ENCODE peak calls at places on chromosomes 4 and X, in nine cellular contexts. W is DMS79 treated with DMSO at 0.1 percent for 48 hours; H is keratinocyte; X is cardiac fibroblast; G is stimulated activated CD4-positive, alpha-beta T cell treated with anti-CD3 and anti-CD28 coated beads, Interleukin-1b, Interleukin-23, amount 100 ng/mL, for 1 hour; Y is right lobe of liver; J is upper lobe of left lung; L is choroid plexus epithelial cell; U is tibial nerve. E is an unnamed sample.

GRCh38 chr4:121278811-121279368 is 101.9 kb downstream of the QRFPR start:
- DNase-seq in W (no peak), J (no peak), H (no peak), G (no peak), U (no peak), X (peak; percentile 53), L (peak; percentile 83), Y (no peak), E (no peak)

GRCh38 chrX:74133156-74133796 is 170.7 kb upstream of the ZCCHC13 start:
- DNase-seq in L (peak; percentile 81), U (no peak), X (peak; percentile 69), J (no peak), Y (no peak), W (peak; percentile 31), G (no peak), H (no peak), E (peak; percentile 28)

GRCh38 chrX:10165580-10166247 is 8.9 kb downstream of the CLCN4 start:
- DNase-seq in Y (no peak), U (no peak), W (no peak), L (no peak), G (no peak), X (no peak), J (no peak), H (no peak), E (no peak)

GRCh38 chr4:152160236-152160800 is 375.6 kb downstream of the FBXW7 start:
- DNase-seq in U (no peak), X (no peak), Y (no peak), J (no peak), W (no peak), G (no peak), L (no peak), H (no peak), E (no peak)

GRCh38 chr4:54400802-54401201 is 171.7 kb downstream of the PDGFRA start:
- DNase-seq in Y (no peak), L (peak; percentile 85), H (no peak), X (peak; percentile 87), G (no peak), W (peak; percentile 58), U (no peak), J (peak; percentile 30), E (no peak)

GRCh38 chr4:108536577-108536976 is 83.8 kb upstream of the RPL34 start:
- DNase-seq in W (no peak), H (no peak), X (peak; percentile 62), G (no peak), J (no peak), L (no peak), U (no peak), Y (no peak), E (no peak)

GRCh38 chr4:110634320-110635154 is 11.7 kb upstream of the PITX2 start:
- DNase-seq in L (no peak), X (no peak), H (no peak), U (no peak), G (no peak), J (no peak), Y (no peak), W (no peak), E (no peak)

GRCh38 chrX:134949271-134949670 is 41.5 kb upstream of the SMIM10 start:
- DNase-seq in L (peak; percentile 46), G (no peak), W (no peak), X (peak; percentile 40), H (no peak), U (no peak), Y (no peak), J (no peak), E (no peak)

GRCh38 chr4:77155631-77156345 is 1.2 kb upstream of the CCNG2 start:
- DNase-seq in Y (no peak), J (no peak), G (no peak), W (peak; percentile 66), H (no peak), L (no peak), X (no peak), U (no peak), E (no peak)

GRCh38 chr4:107719211-107719926 is 665 bp downstream of the PAPSS1 start:
- DNase-seq in X (peak; percentile 34), Y (no peak), L (peak; percentile 50), J (peak; percentile 33), H (no peak), W (peak; percentile 13), U (peak; percentile 15), G (no peak), E (no peak)

GRCh38 chrX:123084797-123085196 is 99.3 kb upstream of the GRIA3 start:
- DNase-seq in U (no peak), X (peak; percentile 87), G (no peak), Y (no peak), J (no peak), L (peak; percentile 71), W (no peak), H (no peak), E (no peak)